ENCODE peak calls at places on chromosomes 13 and 19, in six cellular contexts. P is naive thymus-derived CD8-positive, alpha-beta T cell; Y is GM04504; U is HEK293T; X is HTR-8/SVneo; W is OCI-M1. Z is an unnamed sample.

GRCh38 chr13:100209857-100210580 is 121.1 kb downstream of the PCCA start:
- DNase-seq in U (no peak), P (no peak), W (peak), X (no peak), Y (peak), Z (no peak)

GRCh38 chr19:53132231-53132991 is at the start of gene ZNF415:
- DNase-seq in Y (peak), X (peak), P (no peak), W (peak), U (no peak), Z (peak)

GRCh38 chr13:21638319-21639282 is 32.3 kb upstream of the FGF9 start:
- DNase-seq in X (peak), U (peak), W (peak), Y (peak), P (no peak), Z (peak)

GRCh38 chr13:26230703-26231102 is 8.6 kb upstream of the RNF6 start:
- DNase-seq in X (no peak), P (no peak), W (no peak), U (no peak), Y (no peak), Z (no peak)

GRCh38 chr19:48448563-48448962 is 2.8 kb downstream of the GRWD1 start:
- DNase-seq in W (no peak), P (no peak), Y (no peak), U (no peak), X (no peak), Z (no peak)

GRCh38 chr13:67086260-67086659 is 143.9 kb downstream of the PCDH9 start:
- DNase-seq in Y (no peak), W (no peak), P (no peak), X (no peak), U (no peak), Z (no peak)

GRCh38 chr19:51702754-51703654 is 9.9 kb downstream of the SPACA6 start:
- DNase-seq in X (no peak), P (no peak), W (no peak), Y (no peak), U (no peak), Z (no peak)

GRCh38 chr19:4304509-4305252 is at the start of gene FSD1:
- DNase-seq in U (peak), P (peak), X (peak), Y (peak), W (peak), Z (no peak)

GRCh38 chr13:94546071-94546839 is 49.7 kb downstream of the TGDS start:
- DNase-seq in U (no peak), W (no peak), Y (no peak), X (no peak), P (no peak), Z (no peak)

GRCh38 chr13:68535329-68535728 is 1305.2 kb upstream of the PCDH9 start:
- DNase-seq in X (no peak), P (no peak), U (no peak), W (peak), Y (no peak), Z (no peak)

GRCh38 chr13:30790592-30790991 is 55.2 kb downstream of the ALOX5AP start:
- DNase-seq in X (no peak), P (no peak), W (no peak), U (no peak), Y (no peak), Z (no peak)

GRCh38 chr13:71624641-71625040 is 242.4 kb downstream of the DACH1 start:
- DNase-seq in Y (no peak), W (peak), U (no peak), X (no peak), P (no peak), Z (no peak)